ENCODE peak calls at places on chromosomes 12 and 14, in eight cellular contexts. One of them, this sample, is unnamed.
A peak's percentile ranks its signal among the peaks of the same experiment; 100 is the strongest.

GRCh38 chr12:58387199-58387598 is 445.8 kb downstream of the ATP23 start:
- DNase-seq in anterior cingulate cortex: no peak
- DNase-seq in CD4-positive, alpha-beta T cell: no peak
- DNase-seq in activated CD4-positive, alpha-beta T cell treated with anti-CD3 and anti-CD28 coated beads for 36 hours: no peak
- DNase-seq in germinal center: no peak
- DNase-seq in AG09319: no peak
- DNase-seq in neural progenitor cell: no peak
- DNase-seq in NCI-H774: no peak
- DNase-seq in this sample: no peak

GRCh38 chr12:45309826-45310626 is 94.1 kb downstream of the ANO6 start:
- DNase-seq in anterior cingulate cortex: no peak
- DNase-seq in CD4-positive, alpha-beta T cell: no peak
- DNase-seq in activated CD4-positive, alpha-beta T cell treated with anti-CD3 and anti-CD28 coated beads for 36 hours: no peak
- DNase-seq in germinal center: no peak
- DNase-seq in AG09319: no peak
- DNase-seq in neural progenitor cell: no peak
- DNase-seq in NCI-H774: no peak
- DNase-seq in this sample: no peak

GRCh38 chr12:33486058-33486457 is 46.4 kb upstream of the SYT10 start:
- DNase-seq in anterior cingulate cortex: no peak
- DNase-seq in CD4-positive, alpha-beta T cell: no peak
- DNase-seq in activated CD4-positive, alpha-beta T cell treated with anti-CD3 and anti-CD28 coated beads for 36 hours: no peak
- DNase-seq in germinal center: no peak
- DNase-seq in AG09319: no peak
- DNase-seq in neural progenitor cell: no peak
- DNase-seq in NCI-H774: no peak
- DNase-seq in this sample: no peak

GRCh38 chr12:120090626-120091295 is 25.8 kb downstream of the RAB35 start:
- DNase-seq in anterior cingulate cortex: no peak
- DNase-seq in CD4-positive, alpha-beta T cell: no peak
- DNase-seq in activated CD4-positive, alpha-beta T cell treated with anti-CD3 and anti-CD28 coated beads for 36 hours: no peak
- DNase-seq in germinal center: no peak
- DNase-seq in AG09319: no peak
- DNase-seq in neural progenitor cell: no peak
- DNase-seq in NCI-H774: no peak
- DNase-seq in this sample: no peak

GRCh38 chr12:116604883-116605641 is 45.9 kb downstream of the MAP1LC3B2 start:
- DNase-seq in anterior cingulate cortex: no peak
- DNase-seq in CD4-positive, alpha-beta T cell: no peak
- DNase-seq in activated CD4-positive, alpha-beta T cell treated with anti-CD3 and anti-CD28 coated beads for 36 hours: no peak
- DNase-seq in germinal center: no peak
- DNase-seq in AG09319: no peak
- DNase-seq in neural progenitor cell: no peak
- DNase-seq in NCI-H774: no peak
- DNase-seq in this sample: no peak

GRCh38 chr12:21941522-21942376 is 523 bp upstream of the ABCC9 start:
- DNase-seq in anterior cingulate cortex: peak; percentile 4
- DNase-seq in CD4-positive, alpha-beta T cell: no peak
- DNase-seq in activated CD4-positive, alpha-beta T cell treated with anti-CD3 and anti-CD28 coated beads for 36 hours: no peak
- DNase-seq in germinal center: no peak
- DNase-seq in AG09319: peak; percentile 10
- DNase-seq in neural progenitor cell: peak; percentile 79
- DNase-seq in NCI-H774: no peak
- DNase-seq in this sample: no peak

GRCh38 chr12:40692617-40693502 is 621 bp downstream of the CNTN1 start:
- DNase-seq in anterior cingulate cortex: peak; percentile 6
- DNase-seq in CD4-positive, alpha-beta T cell: no peak
- DNase-seq in activated CD4-positive, alpha-beta T cell treated with anti-CD3 and anti-CD28 coated beads for 36 hours: no peak
- DNase-seq in germinal center: no peak
- DNase-seq in AG09319: no peak
- DNase-seq in neural progenitor cell: peak; percentile 37
- DNase-seq in NCI-H774: peak; percentile 54
- DNase-seq in this sample: no peak

GRCh38 chr12:94951071-94951639 is 52.3 kb downstream of the NDUFA12 start:
- DNase-seq in anterior cingulate cortex: no peak
- DNase-seq in CD4-positive, alpha-beta T cell: no peak
- DNase-seq in activated CD4-positive, alpha-beta T cell treated with anti-CD3 and anti-CD28 coated beads for 36 hours: no peak
- DNase-seq in germinal center: no peak
- DNase-seq in AG09319: no peak
- DNase-seq in neural progenitor cell: no peak
- DNase-seq in NCI-H774: no peak
- DNase-seq in this sample: no peak

GRCh38 chr12:14315501-14315900 is 50.0 kb upstream of the ATF7IP start:
- DNase-seq in anterior cingulate cortex: no peak
- DNase-seq in CD4-positive, alpha-beta T cell: no peak
- DNase-seq in activated CD4-positive, alpha-beta T cell treated with anti-CD3 and anti-CD28 coated beads for 36 hours: no peak
- DNase-seq in germinal center: no peak
- DNase-seq in AG09319: no peak
- DNase-seq in neural progenitor cell: no peak
- DNase-seq in NCI-H774: no peak
- DNase-seq in this sample: no peak

GRCh38 chr12:109685574-109686447 is 27.8 kb upstream of the FAM222A start:
- DNase-seq in anterior cingulate cortex: no peak
- DNase-seq in CD4-positive, alpha-beta T cell: no peak
- DNase-seq in activated CD4-positive, alpha-beta T cell treated with anti-CD3 and anti-CD28 coated beads for 36 hours: no peak
- DNase-seq in germinal center: no peak
- DNase-seq in AG09319: no peak
- DNase-seq in neural progenitor cell: no peak
- DNase-seq in NCI-H774: no peak
- DNase-seq in this sample: no peak

GRCh38 chr12:116137318-116137717 is 140.2 kb downstream of the MED13L start:
- DNase-seq in anterior cingulate cortex: no peak
- DNase-seq in CD4-positive, alpha-beta T cell: no peak
- DNase-seq in activated CD4-positive, alpha-beta T cell treated with anti-CD3 and anti-CD28 coated beads for 36 hours: no peak
- DNase-seq in germinal center: no peak
- DNase-seq in AG09319: no peak
- DNase-seq in neural progenitor cell: no peak
- DNase-seq in NCI-H774: no peak
- DNase-seq in this sample: no peak

GRCh38 chr12:104372048-104372720 is 68.6 kb downstream of the EID3 start:
- DNase-seq in anterior cingulate cortex: no peak
- DNase-seq in CD4-positive, alpha-beta T cell: no peak
- DNase-seq in activated CD4-positive, alpha-beta T cell treated with anti-CD3 and anti-CD28 coated beads for 36 hours: peak; percentile 69
- DNase-seq in germinal center: no peak
- DNase-seq in AG09319: no peak
- DNase-seq in neural progenitor cell: no peak
- DNase-seq in NCI-H774: no peak
- DNase-seq in this sample: no peak

GRCh38 chr14:96271421-96271762 is 15.4 kb downstream of the BDKRB1 start:
- DNase-seq in anterior cingulate cortex: no peak
- DNase-seq in CD4-positive, alpha-beta T cell: no peak
- DNase-seq in activated CD4-positive, alpha-beta T cell treated with anti-CD3 and anti-CD28 coated beads for 36 hours: no peak
- DNase-seq in germinal center: no peak
- DNase-seq in AG09319: no peak
- DNase-seq in neural progenitor cell: no peak
- DNase-seq in NCI-H774: no peak
- DNase-seq in this sample: no peak